ENCODE peak calls at places on chromosomes 1 and 21, in ten cellular contexts. A, K, N, X, Y, U, V, M, E and P are unnamed samples.

GRCh38 chr1:224211262-224211962 is 28.4 kb downstream of the DEGS1 start:
- DNase-seq in A (no peak), K (no peak), N (peak), X (no peak), Y (no peak), U (no peak), V (peak), M (peak), E (peak), P (no peak)

GRCh38 chr1:19044975-19045831 is 88.7 kb upstream of the IFFO2 start:
- DNase-seq in A (no peak), K (no peak), N (no peak), X (peak), Y (no peak), U (no peak), V (no peak), M (no peak), E (no peak), P (no peak)

GRCh38 chr1:46524843-46525242 is 26.6 kb downstream of the KNCN start:
- DNase-seq in A (no peak), K (no peak), N (no peak), X (no peak), Y (no peak), U (no peak), V (no peak), M (no peak), E (no peak), P (no peak)

GRCh38 chr1:48917901-48918603 is 141.4 kb upstream of the BEND5 start:
- DNase-seq in A (no peak), K (no peak), N (no peak), X (no peak), Y (no peak), U (no peak), V (peak), M (no peak), E (peak), P (no peak)

GRCh38 chr1:197180252-197180878 is 33.9 kb upstream of the ASPM start:
- DNase-seq in A (peak), K (no peak), N (no peak), X (peak), Y (no peak), U (no peak), V (peak), M (no peak), E (peak), P (no peak)

GRCh38 chr1:40877681-40878080 is 15.5 kb upstream of the CITED4 start:
- DNase-seq in A (no peak), K (peak), N (peak), X (peak), Y (no peak), U (no peak), V (peak), M (no peak), E (no peak), P (peak)

GRCh38 chr1:111204923-111205723 is 4.7 kb upstream of the DENND2D start:
- DNase-seq in A (peak), K (no peak), N (no peak), X (no peak), Y (no peak), U (no peak), V (no peak), M (no peak), E (no peak), P (peak)

GRCh38 chr1:161073474-161074121 is 3.9 kb upstream of the ARHGAP30 start:
- DNase-seq in A (no peak), K (no peak), N (peak), X (no peak), Y (no peak), U (no peak), V (no peak), M (no peak), E (no peak), P (no peak)

GRCh38 chr21:42440187-42440792 is 36.6 kb downstream of the UBASH3A start:
- DNase-seq in A (no peak), K (no peak), N (no peak), X (no peak), Y (no peak), U (no peak), V (no peak), M (no peak), E (no peak), P (no peak)

GRCh38 chr1:231575472-231575871 is 47.0 kb downstream of the TSNAX start:
- DNase-seq in A (no peak), K (no peak), N (no peak), X (no peak), Y (no peak), U (no peak), V (no peak), M (no peak), E (no peak), P (no peak)

GRCh38 chr1:182699673-182700350 is 15.4 kb upstream of the RGS8 start:
- DNase-seq in A (no peak), K (no peak), N (no peak), X (peak), Y (no peak), U (no peak), V (no peak), M (peak), E (no peak), P (no peak)

GRCh38 chr1:22420456-22421053 is 31.1 kb upstream of the ZBTB40 start:
- DNase-seq in A (peak), K (peak), N (peak), X (peak), Y (peak), U (peak), V (peak), M (peak), E (peak), P (peak)